ENCODE peak calls at places on chromosomes 6 and 20, in five cellular contexts. G is suprapubic skin, X is transverse colon, M is SK-N-SH, H is tibial nerve. C is an unnamed sample. For H3K27me3, the result is how much of the 10 kb centered on the place peaks cover.

GRCh38 chr6:112571486-112571885 is 224.4 kb downstream of the RFPL4B start:
- DNase-seq in G (no peak), X (peak), M (no peak), H (no peak), C (peak)

GRCh38 chr6:27890351-27891299 is 21.6 kb downstream of the OR2B2 start:
- DNase-seq in G (no peak), X (peak), M (peak), H (no peak), C (peak)

GRCh38 chr6:19988555-19988954 is 151.4 kb downstream of the ID4 start:
- DNase-seq in G (no peak), X (no peak), M (no peak), H (no peak), C (no peak)

GRCh38 chr20:48126227-48126740 is 341.0 kb upstream of the SULF2 start:
- DNase-seq in G (no peak), X (no peak), M (no peak), H (no peak), C (no peak)

GRCh38 chr6:129321303-129321702 is 388.7 kb downstream of the ARHGAP18 start:
- DNase-seq in G (no peak), X (no peak), M (no peak), H (no peak), C (no peak)

GRCh38 chr6:113120577-113121285 is 736.4 kb upstream of the MARCKS start:
- DNase-seq in G (no peak), X (no peak), M (no peak), H (no peak), C (no peak)

GRCh38 chr6:142307963-142308748 is 6.3 kb downstream of the ADGRG6 start:
- DNase-seq in G (no peak), X (no peak), M (no peak), H (no peak), C (no peak)

GRCh38 chr20:36235892-36236785 is at the start of gene AAR2:
- DNase-seq in G (peak), X (peak), M (peak), H (peak), C (peak)

GRCh38 chr20:29497261-29497671 is 1760.2 kb upstream of the DEFB115 start:
- DNase-seq in G (no peak), X (no peak), M (peak), H (no peak), C (no peak)

GRCh38 chr6:35178932-35179832 is 34.6 kb upstream of the SCUBE3 start:
- DNase-seq in G (peak), X (no peak), M (no peak), H (no peak), C (no peak)

GRCh38 chr20:64280460-64280843 is 24.9 kb downstream of the PCMTD2 start:
- DNase-seq in G (no peak), X (no peak), M (no peak), H (no peak), C (no peak)

GRCh38 chr20:25014816-25015215 is 22.3 kb upstream of the APMAP start:
- DNase-seq in G (peak), X (peak), M (no peak), H (no peak), C (peak)

GRCh38 chr20:6228302-6228843 is 105.5 kb upstream of the FERMT1 start:
- DNase-seq in G (no peak), X (no peak), M (peak), H (no peak), C (no peak)

GRCh38 chr6:84094050-84094435 is 60.5 kb downstream of the MRAP2 start:
- DNase-seq in G (no peak), X (no peak), M (no peak), H (no peak), C (no peak)

GRCh38 chr6:130473886-130474285 is 108.1 kb downstream of the TMEM200A start:
- DNase-seq in G (no peak), X (no peak), M (no peak), H (no peak), C (no peak)

GRCh38 chr6:21987501-21987957 is 309.3 kb downstream of the PRL start:
- DNase-seq in G (no peak), X (peak), M (peak), H (peak), C (peak)

GRCh38 chr6:31734247-31734702 is 2.1 kb downstream of the CLIC1 start:
- DNase-seq in G (no peak), X (no peak), M (no peak), H (no peak), C (no peak)

GRCh38 chr6:149834513-149835481 is 29.4 kb downstream of the LRP11 start:
- DNase-seq in G (no peak), X (peak), M (peak), H (peak), C (peak)

GRCh38 chr6:110625883-110626282 is 149.5 kb upstream of the SLC22A16 start:
- DNase-seq in G (no peak), X (no peak), M (no peak), H (no peak), C (no peak)

DNA sequence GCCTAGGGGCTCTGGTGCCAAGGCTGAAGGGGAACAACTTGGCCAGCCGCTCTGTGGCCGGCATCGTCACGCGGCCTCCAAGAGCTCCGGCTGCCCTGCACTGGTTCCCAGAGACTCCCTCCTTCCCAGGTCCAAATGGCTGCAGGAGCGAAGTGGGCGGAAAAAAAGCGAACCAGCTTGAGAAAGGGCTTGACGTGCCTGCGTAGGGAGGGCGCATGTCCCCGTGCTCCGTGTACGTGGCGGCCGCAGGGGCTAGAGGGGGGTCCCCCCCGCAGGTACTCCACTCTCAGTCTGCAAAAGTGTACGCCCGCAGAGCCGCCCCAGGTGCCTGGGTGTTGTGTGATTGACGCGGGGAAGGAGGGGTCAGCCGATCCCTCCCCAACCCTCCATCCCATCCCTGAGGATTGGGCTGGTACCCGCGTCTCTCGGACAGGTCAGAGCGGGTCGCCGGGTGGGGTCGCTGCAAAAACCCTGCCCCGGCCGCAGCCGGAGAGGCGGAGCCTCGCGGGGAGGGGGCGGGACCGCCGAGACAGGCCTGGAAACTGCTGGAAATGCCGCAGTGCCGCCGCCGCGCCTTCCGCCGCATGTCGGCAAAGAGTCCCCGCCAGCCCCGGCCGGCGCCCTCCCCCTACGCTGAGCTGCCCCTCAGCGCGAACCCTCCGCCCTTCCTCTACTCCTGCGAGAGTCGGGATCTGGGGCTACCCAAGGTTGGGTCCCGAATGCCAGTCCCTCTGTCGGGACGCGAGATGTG is 814 bp upstream of the HSP90AB1 start:
- DNase-seq in G (peak), X (peak), M (peak), H (peak), C (peak)
- TF ChIP-seq EP300 in G (no peak), X (no peak), M (peak), H (peak), C (no peak)

GRCh38 chr6:143963158-143963919 is 44.7 kb downstream of the PLAGL1 start:
- DNase-seq in G (no peak), X (no peak), M (no peak), H (no peak), C (no peak)
- H3K27me3 ChIP-seq in G (under half), X (under half), M (under half), H (under half), C (under half)

GRCh38 chr6:11143394-11144371 is 32.2 kb upstream of the ERVFRD-1 start:
- DNase-seq in G (peak), X (peak), M (no peak), H (peak), C (peak)
- TF ChIP-seq EP300 in G (no peak), X (no peak), M (no peak), H (peak), C (no peak)

DNA sequence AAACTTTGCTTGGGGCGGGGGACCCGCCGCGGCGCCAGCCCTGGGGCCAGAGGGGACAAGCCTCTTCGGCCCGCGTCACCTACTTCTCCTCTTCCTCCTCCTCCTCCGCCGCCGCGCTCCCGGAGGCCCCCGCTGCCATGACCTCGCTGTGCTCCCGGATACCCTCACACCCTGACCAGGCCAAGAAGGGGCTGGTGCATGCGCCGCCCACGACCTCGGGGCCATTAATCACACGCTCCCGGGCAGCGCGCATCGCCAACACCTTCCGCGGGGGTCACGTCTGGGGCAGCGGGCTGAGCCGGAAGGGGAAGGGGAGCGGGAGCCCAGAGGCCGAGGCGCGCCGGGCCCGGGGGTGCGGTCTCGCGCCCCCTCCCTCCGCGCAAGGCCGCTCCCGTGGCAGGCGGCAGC is 350 bp upstream of the CNR1 start:
- DNase-seq in G (no peak), X (no peak), M (peak), H (no peak), C (no peak)
- H3K27me3 ChIP-seq in G (half or more), X (half or more), M (under half), H (under half), C (half or more)

DNA sequence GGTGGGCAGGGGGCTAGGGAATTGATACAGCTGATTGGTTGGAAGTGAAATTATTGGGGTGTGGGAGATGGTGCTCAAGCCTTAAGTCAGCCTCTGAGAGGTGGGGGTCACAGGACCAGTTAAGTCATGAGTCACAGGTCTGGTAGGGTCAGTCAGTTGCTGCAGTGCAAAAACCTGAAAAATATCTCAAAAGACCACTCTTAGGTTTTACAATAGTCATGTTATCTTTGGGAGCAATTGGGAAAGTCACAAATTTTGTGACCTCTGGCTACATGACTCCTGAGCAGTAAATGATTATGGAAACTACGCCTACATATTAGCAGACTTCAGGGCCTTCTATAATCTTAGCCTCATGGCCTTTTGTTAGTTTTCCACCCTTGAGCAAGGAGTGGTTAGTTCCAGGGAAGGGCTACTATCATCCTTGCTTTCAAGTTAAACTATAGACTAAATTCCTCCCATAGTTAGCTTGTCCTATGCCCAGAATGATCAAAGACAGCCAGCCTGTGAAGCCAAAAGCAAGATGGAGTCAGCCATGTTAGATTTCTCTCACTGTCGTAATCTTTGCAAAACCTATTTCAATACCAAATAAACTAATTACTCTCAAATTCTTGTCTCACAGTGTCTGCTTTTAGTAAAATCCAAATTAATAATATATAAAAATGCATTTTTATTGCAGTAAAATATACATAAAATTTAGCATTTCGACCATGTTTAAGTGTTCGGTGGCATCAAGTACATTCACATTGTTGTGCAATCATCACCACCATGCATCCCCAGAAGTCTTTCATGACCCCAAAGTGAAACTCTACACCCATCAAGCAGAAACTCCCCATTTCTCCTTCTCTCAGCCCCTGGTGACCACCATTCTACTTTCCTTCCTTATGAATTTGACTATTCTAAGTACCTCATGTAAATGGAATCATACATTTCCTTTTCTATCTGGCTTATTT is 60.9 kb upstream of the CD2AP start:
- DNase-seq in G (no peak), X (no peak), M (no peak), H (no peak), C (no peak)
- TF ChIP-seq EP300 in G (no peak), X (no peak), M (no peak), H (no peak), C (no peak)

GRCh38 chr6:70982747-70983146 is 25.9 kb upstream of the B3GAT2 start:
- DNase-seq in G (no peak), X (no peak), M (no peak), H (no peak), C (no peak)
- H3K27me3 ChIP-seq in G (under half), X (under half), M (under half), H (under half), C (under half)

DNA sequence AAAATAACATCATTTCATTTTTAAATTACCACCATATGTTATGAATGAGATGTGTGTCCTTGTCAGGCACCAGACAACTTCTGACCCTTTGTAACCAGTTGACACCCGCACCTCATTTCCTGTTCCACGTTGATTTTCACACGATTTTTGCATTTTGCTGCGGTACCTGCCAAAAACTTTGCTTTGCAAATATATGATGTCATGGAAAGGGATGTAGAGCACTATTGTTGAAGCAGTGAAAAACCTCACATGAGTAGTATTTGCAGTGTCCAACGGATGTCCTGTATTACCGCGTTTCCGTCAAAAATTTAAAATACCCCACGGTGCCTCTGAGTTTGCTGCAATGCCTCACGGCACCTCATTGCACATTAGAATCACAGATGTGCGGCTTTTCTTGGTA is 115.6 kb downstream of the MTHFD1L start:
- DNase-seq in G (no peak), X (no peak), M (no peak), H (no peak), C (no peak)
- TF ChIP-seq EP300 in G (no peak), X (no peak), M (no peak), H (peak), C (no peak)

DNA sequence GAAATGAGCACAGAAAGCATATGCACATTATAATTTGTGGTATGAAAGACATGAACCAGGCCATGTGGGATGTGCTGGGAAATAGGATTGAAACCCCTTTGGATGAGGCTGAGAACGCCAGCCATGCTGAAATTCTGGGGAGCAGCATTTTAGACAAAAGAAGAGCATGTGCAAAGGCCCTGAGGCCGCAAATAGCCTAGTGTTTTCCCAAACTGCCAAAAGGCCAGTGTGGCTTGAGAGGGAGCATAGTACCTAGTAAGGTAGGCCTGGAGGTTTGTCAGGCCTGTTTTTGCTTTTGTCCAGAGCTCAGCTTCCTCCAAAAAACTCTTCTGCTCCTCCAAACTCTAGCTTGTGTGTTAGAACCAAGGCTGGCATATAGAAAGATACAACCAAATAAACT is 57.4 kb upstream of the NOP56 start:
- DNase-seq in G (no peak), X (no peak), M (no peak), H (no peak), C (no peak)
- H3K27me3 ChIP-seq in G (under half), X (under half), M (under half), H (under half), C (under half)

GRCh38 chr20:61521680-61522420 is 269.8 kb downstream of the CDH4 start:
- DNase-seq in G (no peak), X (no peak), M (no peak), H (no peak), C (no peak)
- TF ChIP-seq EP300 in G (no peak), X (no peak), M (no peak), H (no peak), C (no peak)

GRCh38 chr20:46150982-46151381 is 32.9 kb downstream of the CD40 start:
- DNase-seq in G (no peak), X (no peak), M (peak), H (no peak), C (no peak)

GRCh38 chr20:46151936-46152335 is 33.8 kb downstream of the CD40 start:
- DNase-seq in G (no peak), X (no peak), M (peak), H (no peak), C (no peak)

GRCh38 chr20:46156065-46156464 is 38.0 kb downstream of the CD40 start:
- DNase-seq in G (no peak), X (no peak), M (no peak), H (no peak), C (no peak)

GRCh38 chr20:46154796-46155195 is 36.7 kb downstream of the CD40 start:
- DNase-seq in G (no peak), X (no peak), M (no peak), H (no peak), C (no peak)

DNA sequence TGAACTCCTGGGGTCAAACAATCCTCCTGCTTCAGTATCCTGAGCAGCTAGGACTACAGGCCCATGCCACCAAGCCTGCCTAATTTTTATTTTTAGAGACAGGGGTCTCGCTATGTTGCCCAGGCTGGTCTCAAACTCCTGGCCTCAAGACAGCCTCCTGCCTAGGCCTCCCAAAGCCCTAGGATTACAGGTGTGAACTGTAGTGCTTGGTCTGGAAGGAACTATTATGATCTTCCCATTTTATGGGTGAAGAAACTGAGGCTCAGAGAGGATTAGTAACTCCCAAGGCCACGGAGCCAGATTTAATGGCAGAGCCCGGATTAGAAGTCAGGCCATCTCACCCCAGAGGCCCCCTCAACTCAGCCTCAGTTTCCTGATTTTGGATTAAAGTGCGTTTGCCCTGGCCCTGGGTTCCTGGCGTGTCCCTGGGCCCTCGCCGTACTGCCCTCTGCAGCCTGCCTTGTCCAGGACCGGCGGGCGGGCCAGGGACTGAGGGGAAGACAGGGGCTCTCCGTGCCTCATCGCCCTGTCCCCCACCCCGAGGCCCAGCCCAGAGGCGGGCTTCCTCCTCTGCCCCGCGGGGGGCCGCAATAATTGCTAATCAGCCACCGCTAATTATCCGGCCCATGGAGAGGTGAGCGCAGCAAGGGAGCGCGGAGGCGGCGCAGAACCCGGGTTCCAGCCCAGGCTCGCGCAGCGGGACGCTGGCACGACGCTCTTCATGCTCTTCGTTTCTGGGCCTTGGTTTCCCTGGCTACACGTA is 34.9 kb downstream of the CD40 start:
- DNase-seq in G (no peak), X (no peak), M (no peak), H (no peak), C (no peak)
- H3K27me3 ChIP-seq in G (under half), X (under half), M (under half), H (under half), C (under half)

C was measured in stomach.